ENCODE peak calls at places on chromosome 17, in nine cellular contexts. One of them, this sample, is unnamed.
A peak's percentile ranks its signal among the peaks of the same experiment; 100 is the strongest.

GRCh38 chr17:6530324-6530920 is 25.9 kb downstream of the PITPNM3 start:
- DNase-seq in stomach: no peak
- DNase-seq in CD8-positive, alpha-beta T cell: no peak
- DNase-seq in RWPE2: no peak
- DNase-seq in prostate gland: no peak
- DNase-seq in body of pancreas: no peak
- DNase-seq in left ventricle myocardium inferior: no peak
- DNase-seq in ascending aorta: peak; percentile 28
- DNase-seq in right lobe of liver: no peak
- DNase-seq in this sample: no peak

GRCh38 chr17:63139356-63139755 is 173.3 kb downstream of the TANC2 start:
- DNase-seq in stomach: no peak
- DNase-seq in CD8-positive, alpha-beta T cell: no peak
- DNase-seq in RWPE2: no peak
- DNase-seq in prostate gland: no peak
- DNase-seq in body of pancreas: no peak
- DNase-seq in left ventricle myocardium inferior: no peak
- DNase-seq in ascending aorta: no peak
- DNase-seq in right lobe of liver: no peak
- DNase-seq in this sample: no peak

GRCh38 chr17:62705116-62705515 is 77.6 kb downstream of the MRC2 start:
- DNase-seq in stomach: peak; percentile 34
- DNase-seq in CD8-positive, alpha-beta T cell: no peak
- DNase-seq in RWPE2: peak; percentile 29
- DNase-seq in prostate gland: no peak
- DNase-seq in body of pancreas: no peak
- DNase-seq in left ventricle myocardium inferior: no peak
- DNase-seq in ascending aorta: no peak
- DNase-seq in right lobe of liver: no peak
- DNase-seq in this sample: no peak

GRCh38 chr17:80833952-80834895 is 157.4 kb upstream of the CHMP6 start:
- DNase-seq in stomach: no peak
- DNase-seq in CD8-positive, alpha-beta T cell: no peak
- DNase-seq in RWPE2: peak; percentile 32
- DNase-seq in prostate gland: no peak
- DNase-seq in body of pancreas: peak; percentile 35
- DNase-seq in left ventricle myocardium inferior: peak; percentile 76
- DNase-seq in ascending aorta: peak; percentile 63
- DNase-seq in right lobe of liver: peak; percentile 29
- DNase-seq in this sample: peak; percentile 44

GRCh38 chr17:67504182-67504581 is 127.1 kb downstream of the PITPNC1 start:
- DNase-seq in stomach: no peak
- DNase-seq in CD8-positive, alpha-beta T cell: no peak
- DNase-seq in RWPE2: no peak
- DNase-seq in prostate gland: no peak
- DNase-seq in body of pancreas: no peak
- DNase-seq in left ventricle myocardium inferior: no peak
- DNase-seq in ascending aorta: no peak
- DNase-seq in right lobe of liver: no peak
- DNase-seq in this sample: no peak

GRCh38 chr17:36034127-36034526 is 16.4 kb upstream of the CCL23 start:
- DNase-seq in stomach: no peak
- DNase-seq in CD8-positive, alpha-beta T cell: no peak
- DNase-seq in RWPE2: no peak
- DNase-seq in prostate gland: no peak
- DNase-seq in body of pancreas: no peak
- DNase-seq in left ventricle myocardium inferior: no peak
- DNase-seq in ascending aorta: no peak
- DNase-seq in right lobe of liver: no peak
- DNase-seq in this sample: no peak

GRCh38 chr17:78933959-78934568 is 8.9 kb upstream of the TIMP2 start:
- DNase-seq in stomach: peak; percentile 96
- DNase-seq in CD8-positive, alpha-beta T cell: no peak
- DNase-seq in RWPE2: peak; percentile 89
- DNase-seq in prostate gland: peak; percentile 98
- DNase-seq in body of pancreas: peak; percentile 99
- DNase-seq in left ventricle myocardium inferior: peak; percentile 95
- DNase-seq in ascending aorta: peak; percentile 99
- DNase-seq in right lobe of liver: peak; percentile 85
- DNase-seq in this sample: peak; percentile 90

GRCh38 chr17:954431-955164 is 25.0 kb downstream of the NXN start:
- DNase-seq in stomach: no peak
- DNase-seq in CD8-positive, alpha-beta T cell: no peak
- DNase-seq in RWPE2: no peak
- DNase-seq in prostate gland: no peak
- DNase-seq in body of pancreas: no peak
- DNase-seq in left ventricle myocardium inferior: no peak
- DNase-seq in ascending aorta: no peak
- DNase-seq in right lobe of liver: peak; percentile 17
- DNase-seq in this sample: no peak

GRCh38 chr17:74842599-74843351 is 16.9 kb downstream of the GRIN2C start:
- DNase-seq in stomach: peak; percentile 75
- DNase-seq in CD8-positive, alpha-beta T cell: no peak
- DNase-seq in RWPE2: no peak
- DNase-seq in prostate gland: peak; percentile 35
- DNase-seq in body of pancreas: peak; percentile 77
- DNase-seq in left ventricle myocardium inferior: peak; percentile 76
- DNase-seq in ascending aorta: peak; percentile 72
- DNase-seq in right lobe of liver: peak; percentile 79
- DNase-seq in this sample: peak; percentile 90

GRCh38 chr17:12230411-12230810 is 209.7 kb downstream of the MAP2K4 start:
- DNase-seq in stomach: no peak
- DNase-seq in CD8-positive, alpha-beta T cell: no peak
- DNase-seq in RWPE2: no peak
- DNase-seq in prostate gland: no peak
- DNase-seq in body of pancreas: no peak
- DNase-seq in left ventricle myocardium inferior: no peak
- DNase-seq in ascending aorta: no peak
- DNase-seq in right lobe of liver: no peak
- DNase-seq in this sample: no peak

GRCh38 chr17:34306466-34306865 is 12.8 kb upstream of the CCL8 start:
- DNase-seq in stomach: no peak
- DNase-seq in CD8-positive, alpha-beta T cell: no peak
- DNase-seq in RWPE2: no peak
- DNase-seq in prostate gland: no peak
- DNase-seq in body of pancreas: peak; percentile 30
- DNase-seq in left ventricle myocardium inferior: no peak
- DNase-seq in ascending aorta: peak; percentile 69
- DNase-seq in right lobe of liver: no peak
- DNase-seq in this sample: no peak

GRCh38 chr17:39235555-39236221 is 9.9 kb upstream of the STAC2 start:
- DNase-seq in stomach: no peak
- DNase-seq in CD8-positive, alpha-beta T cell: peak; percentile 43
- DNase-seq in RWPE2: no peak
- DNase-seq in prostate gland: no peak
- DNase-seq in body of pancreas: peak; percentile 22
- DNase-seq in left ventricle myocardium inferior: no peak
- DNase-seq in ascending aorta: peak; percentile 55
- DNase-seq in right lobe of liver: peak; percentile 7
- DNase-seq in this sample: no peak

GRCh38 chr17:1323336-1323735 is 43.9 kb downstream of the TRARG1 start:
- DNase-seq in stomach: no peak
- DNase-seq in CD8-positive, alpha-beta T cell: no peak
- DNase-seq in RWPE2: no peak
- DNase-seq in prostate gland: no peak
- DNase-seq in body of pancreas: no peak
- DNase-seq in left ventricle myocardium inferior: no peak
- DNase-seq in ascending aorta: no peak
- DNase-seq in right lobe of liver: no peak
- DNase-seq in this sample: peak; percentile 51

GRCh38 chr17:41678907-41679739 is 9.6 kb upstream of the EIF1 start:
- DNase-seq in stomach: no peak
- DNase-seq in CD8-positive, alpha-beta T cell: peak; percentile 62
- DNase-seq in RWPE2: no peak
- DNase-seq in prostate gland: no peak
- DNase-seq in body of pancreas: peak; percentile 48
- DNase-seq in left ventricle myocardium inferior: no peak
- DNase-seq in ascending aorta: no peak
- DNase-seq in right lobe of liver: no peak
- DNase-seq in this sample: peak; percentile 60

GRCh38 chr17:74444406-74444805 is 12.5 kb downstream of the GPRC5C start:
- DNase-seq in stomach: peak; percentile 89
- DNase-seq in CD8-positive, alpha-beta T cell: no peak
- DNase-seq in RWPE2: no peak
- DNase-seq in prostate gland: no peak
- DNase-seq in body of pancreas: peak; percentile 78
- DNase-seq in left ventricle myocardium inferior: peak; percentile 64
- DNase-seq in ascending aorta: no peak
- DNase-seq in right lobe of liver: peak; percentile 89
- DNase-seq in this sample: peak; percentile 68

GRCh38 chr17:31533546-31534155 is 142.2 kb downstream of the RAB11FIP4 start:
- DNase-seq in stomach: peak; percentile 40
- DNase-seq in CD8-positive, alpha-beta T cell: no peak
- DNase-seq in RWPE2: peak; percentile 65
- DNase-seq in prostate gland: no peak
- DNase-seq in body of pancreas: no peak
- DNase-seq in left ventricle myocardium inferior: no peak
- DNase-seq in ascending aorta: no peak
- DNase-seq in right lobe of liver: no peak
- DNase-seq in this sample: no peak

GRCh38 chr17:78820122-78820792 is 20.4 kb downstream of the USP36 start:
- DNase-seq in stomach: no peak
- DNase-seq in CD8-positive, alpha-beta T cell: no peak
- DNase-seq in RWPE2: no peak
- DNase-seq in prostate gland: no peak
- DNase-seq in body of pancreas: no peak
- DNase-seq in left ventricle myocardium inferior: no peak
- DNase-seq in ascending aorta: no peak
- DNase-seq in right lobe of liver: no peak
- DNase-seq in this sample: no peak

GRCh38 chr17:43367588-43368242 is 31.1 kb upstream of the ARL4D start:
- DNase-seq in stomach: no peak
- DNase-seq in CD8-positive, alpha-beta T cell: peak; percentile 25
- DNase-seq in RWPE2: no peak
- DNase-seq in prostate gland: no peak
- DNase-seq in body of pancreas: no peak
- DNase-seq in left ventricle myocardium inferior: no peak
- DNase-seq in ascending aorta: peak; percentile 66
- DNase-seq in right lobe of liver: peak; percentile 14
- DNase-seq in this sample: no peak

GRCh38 chr17:3798273-3799180 is 2.5 kb downstream of the ITGAE start:
- DNase-seq in stomach: no peak
- DNase-seq in CD8-positive, alpha-beta T cell: no peak
- DNase-seq in RWPE2: no peak
- DNase-seq in prostate gland: no peak
- DNase-seq in body of pancreas: no peak
- DNase-seq in left ventricle myocardium inferior: no peak
- DNase-seq in ascending aorta: no peak
- DNase-seq in right lobe of liver: peak; percentile 57
- DNase-seq in this sample: no peak
- H3K4me1 ChIP-seq in stomach: peaks cover 4% of the 10 kb centered on the region
- H3K4me1 ChIP-seq in CD8-positive, alpha-beta T cell: peaks cover 23% of the 10 kb centered on the region
- H3K4me1 ChIP-seq in RWPE2: no peaks in the 10 kb centered on the region
- H3K4me1 ChIP-seq in prostate gland: no peaks in the 10 kb centered on the region
- H3K4me1 ChIP-seq in body of pancreas: peaks cover 12% of the 10 kb centered on the region
- H3K4me1 ChIP-seq in left ventricle myocardium inferior: peaks cover 4% of the 10 kb centered on the region
- H3K4me1 ChIP-seq in ascending aorta: no peaks in the 10 kb centered on the region
- H3K4me1 ChIP-seq in right lobe of liver: peaks cover 39% of the 10 kb centered on the region
- H3K4me1 ChIP-seq in this sample: peaks cover 54% of the 10 kb centered on the region

DNA sequence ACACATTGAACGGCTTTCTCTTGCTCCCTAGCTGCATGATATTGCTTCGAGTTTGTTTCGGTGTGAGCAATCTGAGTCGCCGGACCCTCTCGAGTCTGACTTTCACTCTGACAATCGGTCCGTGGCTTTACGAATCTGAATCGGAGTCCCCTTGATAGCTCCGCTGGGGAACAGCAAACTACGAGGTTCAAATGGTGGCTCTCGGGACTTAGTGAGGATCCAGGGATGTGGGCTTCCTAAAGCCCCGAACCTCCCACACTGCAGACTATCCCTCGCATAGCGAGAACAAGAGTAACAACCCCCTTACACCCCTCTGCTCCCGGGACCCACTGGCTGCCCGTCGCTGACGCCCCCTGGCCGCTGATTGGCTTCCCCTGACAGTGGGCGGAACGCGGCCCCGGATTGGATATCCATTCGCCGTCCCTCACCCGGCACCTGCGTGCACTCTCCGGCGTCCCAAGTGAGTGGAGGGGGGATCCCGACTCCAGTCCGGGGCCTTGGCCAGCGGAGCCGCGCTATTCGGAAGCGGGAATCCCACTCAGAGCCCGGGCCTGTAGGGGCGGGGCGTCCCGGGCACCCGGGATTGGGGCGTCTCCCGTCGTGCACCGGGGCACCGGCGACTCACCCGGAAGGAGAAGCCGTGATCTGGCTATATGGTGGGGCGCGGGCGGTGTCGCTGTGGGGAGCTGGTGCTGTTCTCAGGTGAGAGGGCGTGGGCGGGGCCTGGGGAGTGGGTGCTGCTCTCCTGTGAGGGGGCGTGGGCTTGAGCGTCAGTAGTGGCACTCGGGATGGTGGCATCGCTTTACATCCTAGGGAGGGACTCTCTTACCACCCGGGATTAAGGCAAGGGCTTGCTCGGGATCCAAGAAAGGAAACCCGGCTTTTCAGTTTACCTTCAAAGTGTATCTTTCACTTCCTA is at the start of gene SNX11:
- DNase-seq in stomach: peak; percentile 93
- DNase-seq in CD8-positive, alpha-beta T cell: peak; percentile 94
- DNase-seq in RWPE2: peak; percentile 96
- DNase-seq in prostate gland: peak; percentile 89
- DNase-seq in body of pancreas: peak; percentile 94
- DNase-seq in left ventricle myocardium inferior: peak; percentile 91
- DNase-seq in ascending aorta: peak; percentile 94
- DNase-seq in right lobe of liver: peak; percentile 94
- DNase-seq in this sample: peak; percentile 97
- TF ChIP-seq CTCF in stomach: no peak
- TF ChIP-seq CTCF in CD8-positive, alpha-beta T cell: no peak
- TF ChIP-seq CTCF in RWPE2: peak; percentile 19
- TF ChIP-seq CTCF in prostate gland: peak; percentile 27
- TF ChIP-seq CTCF in body of pancreas: no peak
- TF ChIP-seq CTCF in left ventricle myocardium inferior: peak; percentile 24
- TF ChIP-seq CTCF in ascending aorta: no peak
- TF ChIP-seq CTCF in right lobe of liver: peak; percentile 39
- TF ChIP-seq CTCF in this sample: no peak

GRCh38 chr17:50946223-50946890 is 80.2 kb upstream of the TOB1 start:
- DNase-seq in stomach: peak; percentile 25
- DNase-seq in CD8-positive, alpha-beta T cell: no peak
- DNase-seq in RWPE2: peak; percentile 52
- DNase-seq in prostate gland: no peak
- DNase-seq in body of pancreas: no peak
- DNase-seq in left ventricle myocardium inferior: no peak
- DNase-seq in ascending aorta: no peak
- DNase-seq in right lobe of liver: no peak
- DNase-seq in this sample: no peak
- H3K27ac ChIP-seq in stomach: peak overlapping the region; percentile 86
- H3K27ac ChIP-seq in CD8-positive, alpha-beta T cell: no peak overlapping the region
- H3K27ac ChIP-seq in RWPE2: no peak overlapping the region
- H3K27ac ChIP-seq in prostate gland: peak overlapping the region; percentile 93
- H3K27ac ChIP-seq in body of pancreas: peak overlapping the region; percentile 99
- H3K27ac ChIP-seq in left ventricle myocardium inferior: peak overlapping the region; percentile 12
- H3K27ac ChIP-seq in ascending aorta: no peak overlapping the region
- H3K27ac ChIP-seq in right lobe of liver: peak overlapping the region; percentile 47
- H3K27ac ChIP-seq in this sample: no peak overlapping the region

GRCh38 chr17:45271603-45272002 is 9.7 kb upstream of the SPATA32 start:
- DNase-seq in stomach: no peak
- DNase-seq in CD8-positive, alpha-beta T cell: no peak
- DNase-seq in RWPE2: no peak
- DNase-seq in prostate gland: no peak
- DNase-seq in body of pancreas: no peak
- DNase-seq in left ventricle myocardium inferior: no peak
- DNase-seq in ascending aorta: no peak
- DNase-seq in right lobe of liver: no peak
- DNase-seq in this sample: no peak
- H3K4me1 ChIP-seq in stomach: peaks cover under 1% of the 10 kb centered on the region
- H3K4me1 ChIP-seq in CD8-positive, alpha-beta T cell: no peaks in the 10 kb centered on the region
- H3K4me1 ChIP-seq in RWPE2: no peaks in the 10 kb centered on the region
- H3K4me1 ChIP-seq in prostate gland: no peaks in the 10 kb centered on the region
- H3K4me1 ChIP-seq in body of pancreas: no peaks in the 10 kb centered on the region
- H3K4me1 ChIP-seq in left ventricle myocardium inferior: peaks cover 16% of the 10 kb centered on the region
- H3K4me1 ChIP-seq in ascending aorta: no peaks in the 10 kb centered on the region
- H3K4me1 ChIP-seq in right lobe of liver: peaks cover 26% of the 10 kb centered on the region
- H3K4me1 ChIP-seq in this sample: no peaks in the 10 kb centered on the region

This sample was measured in left lung.